ENCODE peak calls at places on chromosomes 7 and 10, in seven cellular contexts. K is hepatocyte, N is HFFc6, A is iris pigment epithelial cell, B is AG20443, I is hippocampal formation, J is NCI-H1694 treated with DMSO at 0.1 percent for 48 hours. Y is an unnamed sample.

GRCh38 chr7:79414910-79415309 is 38.6 kb downstream of the MAGI2 start:
- DNase-seq in J (no peak), N (no peak), A (no peak), I (no peak), K (no peak), B (no peak), Y (no peak)

GRCh38 chr7:123282181-123282580 is 82.4 kb upstream of the SLC13A1 start:
- DNase-seq in A (peak), J (no peak), K (no peak), I (no peak), N (no peak), B (no peak), Y (no peak)

GRCh38 chr10:17075975-17076374 is 53.6 kb downstream of the CUBN start:
- DNase-seq in B (no peak), A (no peak), N (no peak), K (peak), I (no peak), J (no peak), Y (no peak)

GRCh38 chr7:100856871-100857282 is 4.4 kb downstream of the SLC12A9 start:
- DNase-seq in K (no peak), B (peak), J (no peak), I (no peak), A (no peak), N (no peak), Y (no peak)

GRCh38 chr10:91185239-91185875 is 35.1 kb upstream of the PCGF5 start:
- DNase-seq in B (peak), J (no peak), K (peak), I (no peak), A (peak), N (peak), Y (no peak)

GRCh38 chr10:128280271-128280670 is 154.0 kb upstream of the MKI67 start:
- DNase-seq in N (no peak), K (no peak), I (no peak), B (no peak), A (no peak), J (no peak), Y (no peak)

GRCh38 chr10:21368022-21368582 is 157.4 kb downstream of the SKIDA1 start:
- DNase-seq in I (no peak), K (no peak), B (no peak), J (no peak), N (peak), A (no peak), Y (no peak)

GRCh38 chr10:24992512-24993133 is 23.3 kb downstream of the ENKUR start:
- DNase-seq in N (no peak), I (no peak), J (no peak), K (no peak), A (no peak), B (no peak), Y (no peak)

GRCh38 chr7:152402384-152403250 is 33.2 kb downstream of the KMT2C start:
- DNase-seq in N (no peak), K (no peak), J (no peak), I (no peak), B (peak), A (peak), Y (no peak)

GRCh38 chr10:97075961-97076525 is 109.7 kb downstream of the SLIT1 start:
- DNase-seq in A (no peak), B (no peak), K (no peak), N (no peak), I (no peak), J (no peak), Y (no peak)

GRCh38 chr7:85714182-85714581 is 527.3 kb upstream of the SEMA3D start:
- DNase-seq in N (no peak), A (no peak), B (no peak), K (no peak), J (no peak), I (no peak), Y (no peak)

GRCh38 chr10:132113206-132113605 is 47.5 kb downstream of the JAKMIP3 start:
- DNase-seq in K (no peak), B (no peak), A (no peak), I (no peak), N (no peak), J (no peak), Y (no peak)

GRCh38 chr7:27108390-27109127 is 6.1 kb upstream of the HOXA2 start:
- DNase-seq in K (no peak), A (no peak), N (no peak), B (no peak), J (no peak), I (no peak), Y (no peak)

GRCh38 chr10:30645340-30645827 is 15.8 kb upstream of the LYZL2 start:
- DNase-seq in I (no peak), J (no peak), B (peak), N (peak), A (peak), K (peak), Y (no peak)

GRCh38 chr10:125333769-125334168 is 173.4 kb upstream of the CTBP2 start:
- DNase-seq in J (no peak), N (no peak), I (no peak), K (no peak), A (no peak), B (no peak), Y (no peak)